ENCODE peak calls at places on chromosomes 6 and 20, in eight cellular contexts. One of them, this sample, is unnamed.

GRCh38 chr20:35578469-35578868 is 36.6 kb downstream of the ERGIC3 start:
- DNase-seq in heart left ventricle: no peak
- DNase-seq in hypothalamus: no peak
- DNase-seq in effector CD4-positive, alpha-beta T cell: no peak
- DNase-seq in NCI-H1105: no peak
- DNase-seq in cardiac fibroblast: no peak
- DNase-seq in BE2C: no peak
- DNase-seq in MCF 10A: no peak
- DNase-seq in this sample: no peak

GRCh38 chr6:170393807-170394399 is 87.3 kb downstream of the FAM120B start:
- DNase-seq in heart left ventricle: no peak
- DNase-seq in hypothalamus: no peak
- DNase-seq in effector CD4-positive, alpha-beta T cell: no peak
- DNase-seq in NCI-H1105: no peak
- DNase-seq in cardiac fibroblast: no peak
- DNase-seq in BE2C: no peak
- DNase-seq in MCF 10A: no peak
- DNase-seq in this sample: no peak

GRCh38 chr6:145241039-145241438 is 494.3 kb downstream of the EPM2A start:
- DNase-seq in heart left ventricle: no peak
- DNase-seq in hypothalamus: no peak
- DNase-seq in effector CD4-positive, alpha-beta T cell: no peak
- DNase-seq in NCI-H1105: no peak
- DNase-seq in cardiac fibroblast: peak; percentile 18
- DNase-seq in BE2C: no peak
- DNase-seq in MCF 10A: peak; percentile 40
- DNase-seq in this sample: no peak

GRCh38 chr6:91462236-91462635 is 875.4 kb upstream of the MAP3K7 start:
- DNase-seq in heart left ventricle: no peak
- DNase-seq in hypothalamus: no peak
- DNase-seq in effector CD4-positive, alpha-beta T cell: no peak
- DNase-seq in NCI-H1105: no peak
- DNase-seq in cardiac fibroblast: no peak
- DNase-seq in BE2C: no peak
- DNase-seq in MCF 10A: no peak
- DNase-seq in this sample: no peak

GRCh38 chr6:94658929-94659328 is 918.4 kb upstream of the MANEA start:
- DNase-seq in heart left ventricle: no peak
- DNase-seq in hypothalamus: no peak
- DNase-seq in effector CD4-positive, alpha-beta T cell: no peak
- DNase-seq in NCI-H1105: no peak
- DNase-seq in cardiac fibroblast: no peak
- DNase-seq in BE2C: no peak
- DNase-seq in MCF 10A: no peak
- DNase-seq in this sample: no peak

GRCh38 chr20:25040438-25040831 is 17.5 kb downstream of the ACSS1 start:
- DNase-seq in heart left ventricle: no peak
- DNase-seq in hypothalamus: no peak
- DNase-seq in effector CD4-positive, alpha-beta T cell: no peak
- DNase-seq in NCI-H1105: no peak
- DNase-seq in cardiac fibroblast: peak; percentile 93
- DNase-seq in BE2C: no peak
- DNase-seq in MCF 10A: peak; percentile 33
- DNase-seq in this sample: no peak

GRCh38 chr20:5024103-5024502 is 22.8 kb upstream of the SLC23A2 start:
- DNase-seq in heart left ventricle: no peak
- DNase-seq in hypothalamus: no peak
- DNase-seq in effector CD4-positive, alpha-beta T cell: no peak
- DNase-seq in NCI-H1105: no peak
- DNase-seq in cardiac fibroblast: peak; percentile 27
- DNase-seq in BE2C: no peak
- DNase-seq in MCF 10A: no peak
- DNase-seq in this sample: no peak

GRCh38 chr20:59756241-59756640 is 151.9 kb downstream of the PHACTR3 start:
- DNase-seq in heart left ventricle: no peak
- DNase-seq in hypothalamus: no peak
- DNase-seq in effector CD4-positive, alpha-beta T cell: no peak
- DNase-seq in NCI-H1105: no peak
- DNase-seq in cardiac fibroblast: no peak
- DNase-seq in BE2C: no peak
- DNase-seq in MCF 10A: no peak
- DNase-seq in this sample: no peak

GRCh38 chr6:11535801-11536230 is 1.7 kb upstream of the TMEM170B start:
- DNase-seq in heart left ventricle: no peak
- DNase-seq in hypothalamus: no peak
- DNase-seq in effector CD4-positive, alpha-beta T cell: no peak
- DNase-seq in NCI-H1105: no peak
- DNase-seq in cardiac fibroblast: peak; percentile 46
- DNase-seq in BE2C: no peak
- DNase-seq in MCF 10A: peak; percentile 66
- DNase-seq in this sample: no peak

GRCh38 chr6:11921017-11921438 is 91.1 kb upstream of the HIVEP1 start:
- DNase-seq in heart left ventricle: no peak
- DNase-seq in hypothalamus: peak; percentile 20
- DNase-seq in effector CD4-positive, alpha-beta T cell: no peak
- DNase-seq in NCI-H1105: no peak
- DNase-seq in cardiac fibroblast: peak; percentile 86
- DNase-seq in BE2C: no peak
- DNase-seq in MCF 10A: peak; percentile 86
- DNase-seq in this sample: no peak

GRCh38 chr20:2751347-2751867 is 49.0 kb downstream of the CPXM1 start:
- DNase-seq in heart left ventricle: no peak
- DNase-seq in hypothalamus: no peak
- DNase-seq in effector CD4-positive, alpha-beta T cell: no peak
- DNase-seq in NCI-H1105: no peak
- DNase-seq in cardiac fibroblast: no peak
- DNase-seq in BE2C: no peak
- DNase-seq in MCF 10A: no peak
- DNase-seq in this sample: no peak

GRCh38 chr6:27078734-27079357 is 168.7 kb upstream of the PRSS16 start:
- DNase-seq in heart left ventricle: no peak
- DNase-seq in hypothalamus: no peak
- DNase-seq in effector CD4-positive, alpha-beta T cell: peak; percentile 7
- DNase-seq in NCI-H1105: peak; percentile 52
- DNase-seq in cardiac fibroblast: peak; percentile 77
- DNase-seq in BE2C: peak; percentile 52
- DNase-seq in MCF 10A: peak; percentile 77
- DNase-seq in this sample: no peak

GRCh38 chr6:43964659-43965570 is 162.3 kb downstream of the MRPL14 start:
- DNase-seq in heart left ventricle: no peak
- DNase-seq in hypothalamus: no peak
- DNase-seq in effector CD4-positive, alpha-beta T cell: no peak
- DNase-seq in NCI-H1105: no peak
- DNase-seq in cardiac fibroblast: no peak
- DNase-seq in BE2C: no peak
- DNase-seq in MCF 10A: no peak
- DNase-seq in this sample: no peak

GRCh38 chr20:57664476-57664875 is 44.2 kb upstream of the ZBP1 start:
- DNase-seq in heart left ventricle: no peak
- DNase-seq in hypothalamus: no peak
- DNase-seq in effector CD4-positive, alpha-beta T cell: no peak
- DNase-seq in NCI-H1105: no peak
- DNase-seq in cardiac fibroblast: no peak
- DNase-seq in BE2C: peak; percentile 4
- DNase-seq in MCF 10A: no peak
- DNase-seq in this sample: peak; percentile 45

GRCh38 chr6:52361945-52362442 is at the start of gene PAQR8:
- DNase-seq in heart left ventricle: peak; percentile 89
- DNase-seq in hypothalamus: peak; percentile 82
- DNase-seq in effector CD4-positive, alpha-beta T cell: peak; percentile 70
- DNase-seq in NCI-H1105: peak; percentile 63
- DNase-seq in cardiac fibroblast: peak; percentile 73
- DNase-seq in BE2C: peak; percentile 86
- DNase-seq in MCF 10A: peak; percentile 23
- DNase-seq in this sample: peak; percentile 87

GRCh38 chr20:10922941-10923340 is 249.1 kb upstream of the JAG1 start:
- DNase-seq in heart left ventricle: no peak
- DNase-seq in hypothalamus: no peak
- DNase-seq in effector CD4-positive, alpha-beta T cell: no peak
- DNase-seq in NCI-H1105: no peak
- DNase-seq in cardiac fibroblast: peak; percentile 87
- DNase-seq in BE2C: no peak
- DNase-seq in MCF 10A: peak; percentile 85
- DNase-seq in this sample: no peak

GRCh38 chr20:48541581-48542071 is 286.2 kb downstream of the PREX1 start:
- DNase-seq in heart left ventricle: no peak
- DNase-seq in hypothalamus: no peak
- DNase-seq in effector CD4-positive, alpha-beta T cell: no peak
- DNase-seq in NCI-H1105: no peak
- DNase-seq in cardiac fibroblast: no peak
- DNase-seq in BE2C: no peak
- DNase-seq in MCF 10A: no peak
- DNase-seq in this sample: no peak

GRCh38 chr6:66731310-66731709 is 1024.3 kb upstream of the EYS start:
- DNase-seq in heart left ventricle: no peak
- DNase-seq in hypothalamus: no peak
- DNase-seq in effector CD4-positive, alpha-beta T cell: no peak
- DNase-seq in NCI-H1105: no peak
- DNase-seq in cardiac fibroblast: no peak
- DNase-seq in BE2C: no peak
- DNase-seq in MCF 10A: peak; percentile 30
- DNase-seq in this sample: no peak

GRCh38 chr20:1648101-1648500 is 9.5 kb downstream of the SIRPG start:
- DNase-seq in heart left ventricle: no peak
- DNase-seq in hypothalamus: no peak
- DNase-seq in effector CD4-positive, alpha-beta T cell: no peak
- DNase-seq in NCI-H1105: no peak
- DNase-seq in cardiac fibroblast: no peak
- DNase-seq in BE2C: no peak
- DNase-seq in MCF 10A: no peak
- DNase-seq in this sample: no peak

GRCh38 chr6:41500561-41500960 is 45.6 kb upstream of the FOXP4 start:
- DNase-seq in heart left ventricle: no peak
- DNase-seq in hypothalamus: no peak
- DNase-seq in effector CD4-positive, alpha-beta T cell: no peak
- DNase-seq in NCI-H1105: no peak
- DNase-seq in cardiac fibroblast: no peak
- DNase-seq in BE2C: no peak
- DNase-seq in MCF 10A: no peak
- DNase-seq in this sample: no peak

GRCh38 chr6:3575166-3575565 is 118.3 kb upstream of the SLC22A23 start:
- DNase-seq in heart left ventricle: no peak
- DNase-seq in hypothalamus: no peak
- DNase-seq in effector CD4-positive, alpha-beta T cell: no peak
- DNase-seq in NCI-H1105: no peak
- DNase-seq in cardiac fibroblast: no peak
- DNase-seq in BE2C: no peak
- DNase-seq in MCF 10A: no peak
- DNase-seq in this sample: no peak

GRCh38 chr20:59515013-59515905 is 89.1 kb upstream of the PHACTR3 start:
- DNase-seq in heart left ventricle: peak; percentile 61
- DNase-seq in hypothalamus: peak; percentile 43
- DNase-seq in effector CD4-positive, alpha-beta T cell: no peak
- DNase-seq in NCI-H1105: peak; percentile 82
- DNase-seq in cardiac fibroblast: peak; percentile 59
- DNase-seq in BE2C: peak; percentile 90
- DNase-seq in MCF 10A: peak; percentile 75
- DNase-seq in this sample: peak; percentile 81

GRCh38 chr20:17806739-17807441 is 107.1 kb downstream of the BANF2 start:
- DNase-seq in heart left ventricle: peak; percentile 85
- DNase-seq in hypothalamus: peak; percentile 6
- DNase-seq in effector CD4-positive, alpha-beta T cell: no peak
- DNase-seq in NCI-H1105: no peak
- DNase-seq in cardiac fibroblast: peak; percentile 97
- DNase-seq in BE2C: peak; percentile 33
- DNase-seq in MCF 10A: no peak
- DNase-seq in this sample: peak; percentile 86

GRCh38 chr6:170024940-170025339 is 265.9 kb downstream of the DLL1 start:
- DNase-seq in heart left ventricle: peak; percentile 41
- DNase-seq in hypothalamus: no peak
- DNase-seq in effector CD4-positive, alpha-beta T cell: no peak
- DNase-seq in NCI-H1105: no peak
- DNase-seq in cardiac fibroblast: peak; percentile 68
- DNase-seq in BE2C: peak; percentile 30
- DNase-seq in MCF 10A: peak; percentile 65
- DNase-seq in this sample: peak; percentile 63

GRCh38 chr6:92132446-92132845 is 1286.9 kb downstream of the EPHA7 start:
- DNase-seq in heart left ventricle: no peak
- DNase-seq in hypothalamus: no peak
- DNase-seq in effector CD4-positive, alpha-beta T cell: no peak
- DNase-seq in NCI-H1105: no peak
- DNase-seq in cardiac fibroblast: no peak
- DNase-seq in BE2C: no peak
- DNase-seq in MCF 10A: peak; percentile 90
- DNase-seq in this sample: no peak

GRCh38 chr6:138372711-138373463 is 4.8 kb upstream of the SMIM28 start:
- DNase-seq in heart left ventricle: no peak
- DNase-seq in hypothalamus: no peak
- DNase-seq in effector CD4-positive, alpha-beta T cell: no peak
- DNase-seq in NCI-H1105: no peak
- DNase-seq in cardiac fibroblast: peak; percentile 32
- DNase-seq in BE2C: no peak
- DNase-seq in MCF 10A: peak; percentile 51
- DNase-seq in this sample: no peak

GRCh38 chr6:113934101-113934500 is 36.8 kb downstream of the HDAC2 start:
- DNase-seq in heart left ventricle: no peak
- DNase-seq in hypothalamus: no peak
- DNase-seq in effector CD4-positive, alpha-beta T cell: no peak
- DNase-seq in NCI-H1105: no peak
- DNase-seq in cardiac fibroblast: no peak
- DNase-seq in BE2C: no peak
- DNase-seq in MCF 10A: no peak
- DNase-seq in this sample: no peak

GRCh38 chr20:20364747-20365558 is 3.0 kb upstream of the INSM1 start:
- DNase-seq in heart left ventricle: no peak
- DNase-seq in hypothalamus: no peak
- DNase-seq in effector CD4-positive, alpha-beta T cell: no peak
- DNase-seq in NCI-H1105: peak; percentile 79
- DNase-seq in cardiac fibroblast: no peak
- DNase-seq in BE2C: no peak
- DNase-seq in MCF 10A: no peak
- DNase-seq in this sample: no peak

GRCh38 chr6:30447237-30447636 is 42.1 kb upstream of the HLA-E start:
- DNase-seq in heart left ventricle: no peak
- DNase-seq in hypothalamus: no peak
- DNase-seq in effector CD4-positive, alpha-beta T cell: no peak
- DNase-seq in NCI-H1105: no peak
- DNase-seq in cardiac fibroblast: no peak
- DNase-seq in BE2C: peak; percentile 47
- DNase-seq in MCF 10A: peak; percentile 23
- DNase-seq in this sample: no peak

GRCh38 chr6:158589371-158589770 is 29.5 kb downstream of the TMEM181 start:
- DNase-seq in heart left ventricle: no peak
- DNase-seq in hypothalamus: no peak
- DNase-seq in effector CD4-positive, alpha-beta T cell: no peak
- DNase-seq in NCI-H1105: no peak
- DNase-seq in cardiac fibroblast: no peak
- DNase-seq in BE2C: no peak
- DNase-seq in MCF 10A: no peak
- DNase-seq in this sample: no peak

GRCh38 chr6:159758031-159759001 is 3.5 kb upstream of the ACAT2 start:
- DNase-seq in heart left ventricle: no peak
- DNase-seq in hypothalamus: no peak
- DNase-seq in effector CD4-positive, alpha-beta T cell: no peak
- DNase-seq in NCI-H1105: no peak
- DNase-seq in cardiac fibroblast: peak; percentile 21
- DNase-seq in BE2C: no peak
- DNase-seq in MCF 10A: peak; percentile 30
- DNase-seq in this sample: no peak

GRCh38 chr6:125533710-125534397 is 215.6 kb upstream of the HEY2 start:
- DNase-seq in heart left ventricle: no peak
- DNase-seq in hypothalamus: no peak
- DNase-seq in effector CD4-positive, alpha-beta T cell: no peak
- DNase-seq in NCI-H1105: no peak
- DNase-seq in cardiac fibroblast: no peak
- DNase-seq in BE2C: no peak
- DNase-seq in MCF 10A: no peak
- DNase-seq in this sample: no peak

GRCh38 chr6:166626177-166627038 is 643 bp downstream of the RPS6KA2 start:
- DNase-seq in heart left ventricle: peak; percentile 35
- DNase-seq in hypothalamus: no peak
- DNase-seq in effector CD4-positive, alpha-beta T cell: peak; percentile 22
- DNase-seq in NCI-H1105: peak; percentile 83
- DNase-seq in cardiac fibroblast: peak; percentile 40
- DNase-seq in BE2C: peak; percentile 32
- DNase-seq in MCF 10A: peak; percentile 57
- DNase-seq in this sample: peak; percentile 74

GRCh38 chr20:55057779-55058415 is 582.5 kb downstream of the DOK5 start:
- DNase-seq in heart left ventricle: no peak
- DNase-seq in hypothalamus: no peak
- DNase-seq in effector CD4-positive, alpha-beta T cell: no peak
- DNase-seq in NCI-H1105: no peak
- DNase-seq in cardiac fibroblast: no peak
- DNase-seq in BE2C: peak; percentile 15
- DNase-seq in MCF 10A: no peak
- DNase-seq in this sample: no peak

This sample was measured in sciatic nerve.